ENCODE peak calls at places on chromosomes 2 and 18, in six cellular contexts. One of them, this sample, is unnamed.

GRCh38 chr18:77990901-77991300 is 741.3 kb downstream of the GALR1 start:
- DNase-seq in IMR-90: no peak
- DNase-seq in kidney: no peak
- DNase-seq in HL-60: no peak
- DNase-seq in cardiac muscle cell: no peak
- DNase-seq in upper lobe of right lung: no peak
- DNase-seq in this sample: no peak

GRCh38 chr2:68294187-68294586 is 25.6 kb downstream of the CNRIP1 start:
- DNase-seq in IMR-90: no peak
- DNase-seq in kidney: no peak
- DNase-seq in HL-60: no peak
- DNase-seq in cardiac muscle cell: no peak
- DNase-seq in upper lobe of right lung: no peak
- DNase-seq in this sample: no peak

GRCh38 chr18:45626330-45627203 is 11.3 kb downstream of the SLC14A2 start:
- DNase-seq in IMR-90: peak
- DNase-seq in kidney: no peak
- DNase-seq in HL-60: no peak
- DNase-seq in cardiac muscle cell: peak
- DNase-seq in upper lobe of right lung: no peak
- DNase-seq in this sample: peak

GRCh38 chr2:142038826-142039225 is 92.0 kb downstream of the LRP1B start:
- DNase-seq in IMR-90: no peak
- DNase-seq in kidney: no peak
- DNase-seq in HL-60: no peak
- DNase-seq in cardiac muscle cell: no peak
- DNase-seq in upper lobe of right lung: no peak
- DNase-seq in this sample: no peak

GRCh38 chr2:44130441-44130840 is 38.2 kb upstream of the PPM1B start:
- DNase-seq in IMR-90: peak
- DNase-seq in kidney: no peak
- DNase-seq in HL-60: no peak
- DNase-seq in cardiac muscle cell: peak
- DNase-seq in upper lobe of right lung: no peak
- DNase-seq in this sample: no peak

GRCh38 chr2:40719414-40719813 is 267.5 kb upstream of the SLC8A1 start:
- DNase-seq in IMR-90: no peak
- DNase-seq in kidney: no peak
- DNase-seq in HL-60: no peak
- DNase-seq in cardiac muscle cell: no peak
- DNase-seq in upper lobe of right lung: no peak
- DNase-seq in this sample: no peak

GRCh38 chr2:45993476-45993991 is 303.7 kb upstream of the EPAS1 start:
- DNase-seq in IMR-90: peak
- DNase-seq in kidney: peak
- DNase-seq in HL-60: peak
- DNase-seq in cardiac muscle cell: peak
- DNase-seq in upper lobe of right lung: no peak
- DNase-seq in this sample: peak

GRCh38 chr2:96556441-96557330 is 20.1 kb downstream of the ARID5A start:
- DNase-seq in IMR-90: peak
- DNase-seq in kidney: no peak
- DNase-seq in HL-60: peak
- DNase-seq in cardiac muscle cell: peak
- DNase-seq in upper lobe of right lung: no peak
- DNase-seq in this sample: peak

GRCh38 chr2:8023241-8023640 is 658.6 kb upstream of the ID2 start:
- DNase-seq in IMR-90: no peak
- DNase-seq in kidney: no peak
- DNase-seq in HL-60: peak
- DNase-seq in cardiac muscle cell: no peak
- DNase-seq in upper lobe of right lung: no peak
- DNase-seq in this sample: no peak

GRCh38 chr2:238108423-238109201 is 8.5 kb downstream of the ESPNL start:
- DNase-seq in IMR-90: no peak
- DNase-seq in kidney: peak
- DNase-seq in HL-60: peak
- DNase-seq in cardiac muscle cell: no peak
- DNase-seq in upper lobe of right lung: peak
- DNase-seq in this sample: no peak

GRCh38 chr18:78976697-78977626 is 2.7 kb upstream of the SALL3 start:
- DNase-seq in IMR-90: no peak
- DNase-seq in kidney: no peak
- DNase-seq in HL-60: no peak
- DNase-seq in cardiac muscle cell: no peak
- DNase-seq in upper lobe of right lung: no peak
- DNase-seq in this sample: no peak

GRCh38 chr2:120394764-120395163 is 48.8 kb downstream of the INHBB start:
- DNase-seq in IMR-90: no peak
- DNase-seq in kidney: peak
- DNase-seq in HL-60: no peak
- DNase-seq in cardiac muscle cell: no peak
- DNase-seq in upper lobe of right lung: no peak
- DNase-seq in this sample: no peak

GRCh38 chr2:127599211-127599610 is 46.7 kb upstream of the GPR17 start:
- DNase-seq in IMR-90: peak
- DNase-seq in kidney: no peak
- DNase-seq in HL-60: no peak
- DNase-seq in cardiac muscle cell: peak
- DNase-seq in upper lobe of right lung: no peak
- DNase-seq in this sample: no peak

GRCh38 chr18:49524951-49525350 is 36.9 kb upstream of the LIPG start:
- DNase-seq in IMR-90: no peak
- DNase-seq in kidney: no peak
- DNase-seq in HL-60: no peak
- DNase-seq in cardiac muscle cell: no peak
- DNase-seq in upper lobe of right lung: no peak
- DNase-seq in this sample: no peak

GRCh38 chr2:9083287-9083686 is 79.8 kb upstream of the MBOAT2 start:
- DNase-seq in IMR-90: no peak
- DNase-seq in kidney: no peak
- DNase-seq in HL-60: no peak
- DNase-seq in cardiac muscle cell: no peak
- DNase-seq in upper lobe of right lung: no peak
- DNase-seq in this sample: no peak

GRCh38 chr2:131590366-131590765 is 62.7 kb downstream of the CCDC74A start:
- DNase-seq in IMR-90: no peak
- DNase-seq in kidney: no peak
- DNase-seq in HL-60: no peak
- DNase-seq in cardiac muscle cell: no peak
- DNase-seq in upper lobe of right lung: no peak
- DNase-seq in this sample: no peak

GRCh38 chr18:62485684-62486083 is 37.1 kb upstream of the ZCCHC2 start:
- DNase-seq in IMR-90: peak
- DNase-seq in kidney: no peak
- DNase-seq in HL-60: no peak
- DNase-seq in cardiac muscle cell: peak
- DNase-seq in upper lobe of right lung: no peak
- DNase-seq in this sample: peak

GRCh38 chr2:151183072-151183580 is 78.5 kb downstream of the RBM43 start:
- DNase-seq in IMR-90: no peak
- DNase-seq in kidney: no peak
- DNase-seq in HL-60: no peak
- DNase-seq in cardiac muscle cell: no peak
- DNase-seq in upper lobe of right lung: no peak
- DNase-seq in this sample: no peak

GRCh38 chr2:232927041-232927792 is 57.2 kb downstream of the SNORC start:
- DNase-seq in IMR-90: no peak
- DNase-seq in kidney: no peak
- DNase-seq in HL-60: no peak
- DNase-seq in cardiac muscle cell: no peak
- DNase-seq in upper lobe of right lung: no peak
- DNase-seq in this sample: peak

GRCh38 chr2:27966466-27966865 is 75.9 kb downstream of the BABAM2 start:
- DNase-seq in IMR-90: peak
- DNase-seq in kidney: no peak
- DNase-seq in HL-60: no peak
- DNase-seq in cardiac muscle cell: peak
- DNase-seq in upper lobe of right lung: no peak
- DNase-seq in this sample: no peak

GRCh38 chr2:99858951-99859596 is 283.3 kb downstream of the AFF3 start:
- DNase-seq in IMR-90: peak
- DNase-seq in kidney: no peak
- DNase-seq in HL-60: no peak
- DNase-seq in cardiac muscle cell: no peak
- DNase-seq in upper lobe of right lung: no peak
- DNase-seq in this sample: no peak

GRCh38 chr2:11677146-11678055 is 7.4 kb upstream of the NTSR2 start:
- DNase-seq in IMR-90: no peak
- DNase-seq in kidney: no peak
- DNase-seq in HL-60: no peak
- DNase-seq in cardiac muscle cell: no peak
- DNase-seq in upper lobe of right lung: peak
- DNase-seq in this sample: no peak

GRCh38 chr2:193868833-193869232 is 1674.1 kb upstream of the TMEFF2 start:
- DNase-seq in IMR-90: no peak
- DNase-seq in kidney: no peak
- DNase-seq in HL-60: no peak
- DNase-seq in cardiac muscle cell: no peak
- DNase-seq in upper lobe of right lung: no peak
- DNase-seq in this sample: no peak

DNA sequence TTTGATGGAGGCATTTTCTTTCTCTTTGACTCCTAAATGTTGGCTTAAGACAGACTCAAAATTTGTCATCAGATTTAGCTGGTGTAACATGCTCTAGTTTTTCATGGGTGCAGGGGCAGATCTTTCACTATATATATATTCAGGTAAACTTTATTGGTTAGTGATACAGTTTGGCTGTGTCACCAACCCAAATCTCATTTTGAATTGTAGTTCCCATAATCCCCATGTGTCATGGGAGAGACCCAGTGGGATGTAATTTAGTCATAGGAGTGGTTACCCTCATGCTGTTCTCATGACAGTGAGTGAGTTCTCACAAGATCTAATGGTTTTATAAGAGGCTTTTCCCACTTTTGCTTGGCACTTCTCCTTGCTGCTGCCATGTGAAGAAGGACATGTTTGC is 18.6 kb upstream of the GLS start:
- DNase-seq in IMR-90: no peak
- DNase-seq in kidney: no peak
- DNase-seq in HL-60: no peak
- DNase-seq in cardiac muscle cell: no peak
- DNase-seq in upper lobe of right lung: no peak
- DNase-seq in this sample: no peak
- H3K27ac ChIP-seq in IMR-90: no peak
- H3K27ac ChIP-seq in kidney: no peak
- H3K27ac ChIP-seq in HL-60: no peak
- H3K27ac ChIP-seq in cardiac muscle cell: no peak
- H3K27ac ChIP-seq in upper lobe of right lung: no peak
- H3K27ac ChIP-seq in this sample: no peak

GRCh38 chr2:14642499-14642898 is 10.0 kb downstream of the LRATD1 start:
- DNase-seq in IMR-90: no peak
- DNase-seq in kidney: no peak
- DNase-seq in HL-60: no peak
- DNase-seq in cardiac muscle cell: no peak
- DNase-seq in upper lobe of right lung: no peak
- DNase-seq in this sample: no peak
- TF ChIP-seq CTCF in IMR-90: no peak
- TF ChIP-seq CTCF in kidney: no peak
- TF ChIP-seq CTCF in HL-60: no peak
- TF ChIP-seq CTCF in cardiac muscle cell: no peak
- TF ChIP-seq CTCF in upper lobe of right lung: no peak
- TF ChIP-seq CTCF in this sample: no peak

GRCh38 chr18:13435596-13436333 is 217.2 kb downstream of the LDLRAD4 start:
- DNase-seq in IMR-90: no peak
- DNase-seq in kidney: no peak
- DNase-seq in HL-60: no peak
- DNase-seq in cardiac muscle cell: peak
- DNase-seq in upper lobe of right lung: no peak
- DNase-seq in this sample: peak

GRCh38 chr18:13436596-13436995 is 218.0 kb downstream of the LDLRAD4 start:
- DNase-seq in IMR-90: no peak
- DNase-seq in kidney: no peak
- DNase-seq in HL-60: no peak
- DNase-seq in cardiac muscle cell: no peak
- DNase-seq in upper lobe of right lung: no peak
- DNase-seq in this sample: no peak

GRCh38 chr18:13437801-13438506 is 219.4 kb downstream of the LDLRAD4 start:
- DNase-seq in IMR-90: no peak
- DNase-seq in kidney: no peak
- DNase-seq in HL-60: no peak
- DNase-seq in cardiac muscle cell: no peak
- DNase-seq in upper lobe of right lung: no peak
- DNase-seq in this sample: no peak

GRCh38 chr18:13438507-13439056 is 220.0 kb downstream of the LDLRAD4 start:
- DNase-seq in IMR-90: no peak
- DNase-seq in kidney: no peak
- DNase-seq in HL-60: no peak
- DNase-seq in cardiac muscle cell: no peak
- DNase-seq in upper lobe of right lung: no peak
- DNase-seq in this sample: no peak

DNA sequence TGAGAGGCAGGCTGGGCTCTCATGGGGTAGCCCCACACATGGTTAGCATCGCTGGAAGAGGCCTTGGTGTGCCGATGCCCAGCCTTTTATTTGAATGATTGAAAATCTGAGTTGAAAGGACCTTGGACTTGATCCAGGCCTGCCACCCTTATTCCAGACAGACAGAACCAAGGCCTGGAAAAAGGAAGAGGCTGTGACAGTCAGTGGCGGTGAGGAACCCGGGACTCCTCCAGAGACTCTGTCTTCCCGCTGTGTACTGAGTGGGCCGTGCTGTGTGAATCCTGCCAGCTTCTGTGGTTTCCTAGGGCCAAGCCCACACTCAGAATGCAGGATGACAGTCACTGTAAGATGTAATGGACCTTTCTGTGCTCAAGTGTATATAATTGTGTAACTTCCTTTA is 218.5 kb downstream of the LDLRAD4 start:
- DNase-seq in IMR-90: no peak
- DNase-seq in kidney: no peak
- DNase-seq in HL-60: peak
- DNase-seq in cardiac muscle cell: no peak
- DNase-seq in upper lobe of right lung: no peak
- DNase-seq in this sample: no peak
- H3K27ac ChIP-seq in IMR-90: no peak
- H3K27ac ChIP-seq in kidney: no peak
- H3K27ac ChIP-seq in HL-60: no peak
- H3K27ac ChIP-seq in cardiac muscle cell: no peak
- H3K27ac ChIP-seq in upper lobe of right lung: no peak
- H3K27ac ChIP-seq in this sample: no peak

DNA sequence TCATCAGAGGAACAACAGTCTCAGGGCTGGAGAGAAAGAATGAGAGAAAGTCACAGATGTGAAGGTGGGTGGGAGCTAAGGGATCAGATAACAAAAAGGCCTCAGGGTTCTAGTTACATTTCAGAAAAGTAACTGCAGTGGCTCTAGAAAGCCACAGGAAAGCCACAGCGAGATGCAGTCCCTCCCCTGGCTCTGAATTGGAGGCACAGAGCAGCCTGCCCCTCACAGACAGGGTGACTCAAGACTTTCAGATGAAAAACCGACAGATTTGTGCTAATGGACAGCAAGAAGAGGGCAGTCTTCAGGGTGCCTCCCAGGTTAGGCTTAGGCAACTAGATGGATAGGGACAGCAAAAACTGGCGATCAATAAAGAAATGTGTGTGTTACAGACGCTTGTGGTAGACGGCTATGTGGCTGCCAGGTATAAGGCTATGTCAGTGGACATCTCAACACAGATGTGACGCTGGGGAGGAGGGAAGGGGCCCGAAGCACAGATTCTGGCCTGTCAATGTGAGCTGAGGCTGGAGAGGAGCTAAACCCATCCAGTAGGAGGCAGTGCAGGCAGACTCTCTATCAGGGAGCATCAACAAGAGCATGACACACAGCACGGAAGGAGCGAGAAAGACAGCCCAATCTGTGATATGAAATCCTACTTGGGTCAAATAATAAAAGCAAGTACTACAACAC is 26.2 kb downstream of the UNC50 start:
- DNase-seq in IMR-90: no peak
- DNase-seq in kidney: no peak
- DNase-seq in HL-60: no peak
- DNase-seq in cardiac muscle cell: no peak
- DNase-seq in upper lobe of right lung: no peak
- DNase-seq in this sample: no peak
- TF ChIP-seq CTCF in IMR-90: peak
- TF ChIP-seq CTCF in kidney: no peak
- TF ChIP-seq CTCF in HL-60: no peak
- TF ChIP-seq CTCF in cardiac muscle cell: peak
- TF ChIP-seq CTCF in upper lobe of right lung: no peak
- TF ChIP-seq CTCF in this sample: no peak